ENCODE peak calls at places on chromosome 18, in six cellular contexts. W is MV-4-11, M is SJSA1, K is GF-D8, G is kidney glomerular epithelial cell, B is fibroblast of the aortic adventitia. E is an unnamed sample.

GRCh38 chr18:76126327-76126726 is 368.7 kb downstream of the ZNF516 start:
- DNase-seq in B (no peak), M (no peak), W (no peak), K (no peak), G (no peak), E (no peak)

GRCh38 chr18:37563810-37564511 is 1.6 kb downstream of the CELF4 start:
- DNase-seq in M (no peak), K (no peak), G (no peak), W (no peak), B (no peak), E (no peak)

GRCh38 chr18:50172367-50172766 is 22.6 kb downstream of the MYO5B start:
- DNase-seq in K (no peak), W (no peak), G (no peak), B (no peak), M (no peak), E (no peak)

GRCh38 chr18:77108001-77108692 is 24.4 kb downstream of the MBP start:
- DNase-seq in G (peak), K (peak), M (peak), B (peak), W (peak), E (no peak)

GRCh38 chr18:23966909-23967308 is 47.6 kb upstream of the TTC39C start:
- DNase-seq in G (no peak), W (no peak), M (no peak), B (no peak), K (no peak), E (no peak)

GRCh38 chr18:78776151-78776550 is 203.5 kb upstream of the SALL3 start:
- DNase-seq in M (peak), G (no peak), B (no peak), W (no peak), K (no peak), E (no peak)

GRCh38 chr18:9366126-9366714 is 31.6 kb downstream of the TWSG1 start:
- DNase-seq in M (no peak), W (no peak), B (peak), G (peak), K (no peak), E (no peak)

GRCh38 chr18:75290737-75291358 is 80.3 kb downstream of the TSHZ1 start:
- DNase-seq in K (no peak), W (no peak), G (no peak), M (no peak), B (no peak), E (no peak)

GRCh38 chr18:30361864-30362540 is 680.5 kb downstream of the DSC3 start:
- DNase-seq in B (no peak), K (no peak), W (no peak), G (no peak), M (no peak), E (no peak)

GRCh38 chr18:79360933-79361332 is 34.8 kb upstream of the NFATC1 start:
- DNase-seq in G (no peak), K (no peak), W (no peak), M (no peak), B (no peak), E (no peak)

E was measured in Kasumi-1.